ENCODE peak calls at places on chromosomes 13 and 19, in five cellular contexts. I is IMR-90, P is keratinocyte, S is K562, M is neural progenitor cell. L is an unnamed sample.
A peak's percentile ranks its signal among the peaks of the same experiment; 100 is the strongest.

GRCh38 chr19:792361-792885 is 4.8 kb upstream of the PTBP1 start:
- DNase-seq in I (no peak), P (no peak), S (no peak), M (no peak), L (no peak)

GRCh38 chr13:50196118-50196517 is 180.9 kb downstream of the KCNRG start:
- DNase-seq in I (no peak), P (no peak), S (no peak), M (no peak), L (no peak)

GRCh38 chr13:26601669-26602068 is 44.2 kb downstream of the WASF3 start:
- DNase-seq in I (peak; percentile 59), P (no peak), S (no peak), M (no peak), L (peak; percentile 22)

GRCh38 chr19:49421039-49421877 is 2.0 kb downstream of the PTH2 start:
- DNase-seq in I (peak; percentile 17), P (no peak), S (peak; percentile 91), M (peak; percentile 98), L (peak; percentile 20)

GRCh38 chr19:43525836-43526771 is 897 bp downstream of the ETHE1 start:
- DNase-seq in I (peak; percentile 9), P (no peak), S (peak; percentile 20), M (peak; percentile 45), L (no peak)

GRCh38 chr19:3336680-3337523 is 29.5 kb upstream of the NFIC start:
- DNase-seq in I (peak; percentile 48), P (no peak), S (no peak), M (no peak), L (peak; percentile 49)

GRCh38 chr13:26941345-26942174 is 181.0 kb upstream of the GPR12 start:
- DNase-seq in I (peak; percentile 91), P (no peak), S (no peak), M (no peak), L (peak; percentile 85)

GRCh38 chr19:2967972-2968371 is 9.4 kb upstream of the TLE6 start:
- DNase-seq in I (no peak), P (no peak), S (no peak), M (no peak), L (no peak)

GRCh38 chr13:75173457-75174356 is 308.3 kb downstream of the TBC1D4 start:
- DNase-seq in I (no peak), P (no peak), S (no peak), M (no peak), L (no peak)

GRCh38 chr13:110186221-110186838 is 120.6 kb downstream of the COL4A1 start:
- DNase-seq in I (no peak), P (no peak), S (no peak), M (no peak), L (no peak)

GRCh38 chr13:46101488-46102289 is 3.1 kb downstream of the CPB2 start:
- DNase-seq in I (no peak), P (no peak), S (no peak), M (no peak), L (no peak)

GRCh38 chr19:2167896-2168618 is 4.3 kb downstream of the DOT1L start:
- DNase-seq in I (peak; percentile 44), P (no peak), S (no peak), M (no peak), L (peak; percentile 61)

GRCh38 chr13:41590122-41590521 is 132.8 kb downstream of the RGCC start:
- DNase-seq in I (no peak), P (no peak), S (peak; percentile 11), M (no peak), L (no peak)

GRCh38 chr13:82294226-82294625 is 1588.0 kb downstream of the SLITRK1 start:
- DNase-seq in I (no peak), P (no peak), S (no peak), M (no peak), L (no peak)

GRCh38 chr13:96636310-96636709 is 358.0 kb downstream of the OXGR1 start:
- DNase-seq in I (no peak), P (no peak), S (no peak), M (no peak), L (no peak)

GRCh38 chr19:751501-752341 is 809 bp downstream of the MISP start:
- DNase-seq in I (peak; percentile 87), P (no peak), S (peak; percentile 57), M (no peak), L (peak; percentile 82)

GRCh38 chr19:10818306-10819123 is 17.5 kb downstream of the TMED1 start:
- DNase-seq in I (no peak), P (no peak), S (no peak), M (no peak), L (no peak)

GRCh38 chr19:10817291-10818038 is 18.5 kb downstream of the TMED1 start:
- DNase-seq in I (peak; percentile 98), P (no peak), S (no peak), M (no peak), L (peak; percentile 96)

GRCh38 chr19:10816691-10817090 is 19.3 kb downstream of the TMED1 start:
- DNase-seq in I (no peak), P (no peak), S (no peak), M (no peak), L (no peak)

GRCh38 chr19:10819124-10820060 is 16.6 kb downstream of the TMED1 start:
- DNase-seq in I (no peak), P (no peak), S (no peak), M (no peak), L (no peak)

GRCh38 chr19:10820173-10820572 is 15.8 kb downstream of the TMED1 start:
- DNase-seq in I (no peak), P (no peak), S (peak; percentile 42), M (no peak), L (no peak)
- TF ChIP-seq CTCF in I (peak; percentile 31), P (peak; percentile 45), S (peak; percentile 54), M (peak; percentile 20), L (no peak)

GRCh38 chr19:45164577-45165335 is 4.0 kb upstream of the NKPD1 start:
- DNase-seq in I (peak; percentile 46), P (peak; percentile 86), S (peak; percentile 62), M (peak; percentile 33), L (peak; percentile 47)
- H3K9ac ChIP-seq in I (no peak overlapping the region), P (peak overlapping the region; percentile 28), S (peak overlapping the region; percentile 49), M (no peak overlapping the region), L (no peak overlapping the region)

GRCh38 chr13:77105051-77105450 is 78.1 kb upstream of the FBXL3 start:
- DNase-seq in I (no peak), P (no peak), S (no peak), M (no peak), L (no peak)
- H3K4me2 ChIP-seq in I (no peak overlapping the region), P (no peak overlapping the region), S (no peak overlapping the region), M (no peak overlapping the region), L (no peak overlapping the region)

DNA sequence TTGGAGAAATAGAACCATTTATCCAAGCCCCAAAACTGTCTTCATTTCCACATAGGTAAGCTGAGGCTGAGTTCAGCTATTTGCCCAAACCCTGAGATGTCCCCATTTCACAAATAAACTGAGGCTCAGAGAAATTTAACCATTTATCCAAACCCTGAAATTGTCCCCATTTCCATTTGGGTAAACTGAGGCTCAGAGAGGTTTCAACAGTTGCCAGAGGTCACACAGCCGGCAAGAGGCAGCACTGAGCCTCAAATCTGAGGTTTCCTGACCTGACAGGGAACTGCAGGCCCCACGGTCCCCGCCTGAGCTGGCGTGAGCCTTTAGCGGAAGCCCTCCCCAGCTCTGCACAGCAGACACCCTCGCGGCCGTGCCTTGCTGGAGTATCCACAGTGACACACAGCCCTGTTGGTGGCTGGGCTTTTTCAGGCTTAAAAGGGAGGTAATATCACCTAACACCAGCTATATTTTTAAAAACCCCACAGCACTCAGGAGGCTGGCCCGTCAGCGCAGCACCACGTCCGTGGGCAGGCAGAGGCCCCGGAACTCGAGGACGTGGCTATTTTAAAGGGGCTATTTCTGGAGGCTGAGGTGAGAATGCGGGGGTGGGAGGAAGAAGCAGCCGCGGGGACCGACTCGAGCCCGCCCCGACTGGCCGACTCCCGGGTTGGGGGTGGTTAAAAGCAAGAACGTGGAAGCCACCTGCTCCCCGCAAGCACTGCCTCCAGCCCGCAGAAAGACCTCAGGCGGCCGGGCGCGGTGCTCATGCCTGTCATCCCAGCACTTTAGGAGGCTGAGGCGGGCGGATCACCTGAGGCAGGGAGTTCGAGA is 18.5 kb downstream of the PTPRS start:
- DNase-seq in I (no peak), P (no peak), S (peak; percentile 70), M (peak; percentile 28), L (no peak)
- TF ChIP-seq CTCF in I (no peak), P (no peak), S (no peak), M (no peak), L (no peak)

DNA sequence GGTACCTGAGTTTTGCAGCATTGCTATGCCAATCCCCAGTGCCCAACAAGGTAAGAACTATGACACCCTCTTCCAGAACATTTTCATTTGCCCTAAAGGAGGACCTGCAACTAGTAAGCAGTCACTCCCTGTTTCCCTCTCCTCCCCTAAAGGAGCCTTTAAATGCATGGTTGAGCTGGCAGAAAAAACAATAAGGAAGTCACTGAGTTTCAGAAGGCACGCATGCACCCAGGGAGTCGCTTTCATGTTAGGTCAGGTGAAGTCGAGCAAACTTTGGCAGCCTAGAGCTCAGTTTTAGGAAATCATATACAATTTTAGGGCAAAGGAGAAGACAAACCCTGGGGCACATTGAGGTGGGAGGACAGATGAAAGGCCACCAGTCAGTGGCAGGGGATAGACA is 11.8 kb downstream of the NLRP11 start:
- DNase-seq in I (no peak), P (no peak), S (no peak), M (no peak), L (no peak)
- H3K9ac ChIP-seq in I (no peak overlapping the region), P (no peak overlapping the region), S (no peak overlapping the region), M (no peak overlapping the region), L (no peak overlapping the region)

GRCh38 chr19:16316506-16316882 is 8.1 kb upstream of the KLF2 start:
- DNase-seq in I (no peak), P (no peak), S (no peak), M (no peak), L (no peak)
- H3K4me2 ChIP-seq in I (peak overlapping the region; percentile 5), P (no peak overlapping the region), S (no peak overlapping the region), M (no peak overlapping the region), L (peak overlapping the region; percentile 53)

GRCh38 chr19:10768369-10768768 is 50.5 kb downstream of the DNM2 start:
- DNase-seq in I (no peak), P (no peak), S (no peak), M (no peak), L (no peak)

GRCh38 chr19:10766681-10767201 is 48.9 kb downstream of the DNM2 start:
- DNase-seq in I (peak; percentile 24), P (no peak), S (no peak), M (no peak), L (peak; percentile 56)

GRCh38 chr19:10766049-10766623 is 48.3 kb downstream of the DNM2 start:
- DNase-seq in I (no peak), P (no peak), S (no peak), M (no peak), L (no peak)

GRCh38 chr19:10768936-10769335 is 51.1 kb downstream of the DNM2 start:
- DNase-seq in I (no peak), P (no peak), S (no peak), M (no peak), L (no peak)

GRCh38 chr19:10767726-10768125 is 49.8 kb downstream of the DNM2 start:
- DNase-seq in I (no peak), P (no peak), S (no peak), M (no peak), L (no peak)
- TF ChIP-seq CTCF in I (no peak), P (no peak), S (no peak), M (no peak), L (no peak)

L was measured in fibroblast of lung.